ENCODE peak calls at places on chromosomes 4 and X, in nine cellular contexts. K is stimulated activated CD8-positive, alpha-beta memory T cell treated with anti-CD3 and anti-CD28 coated beads, Interleukin-15, amount 100 ng/mL, for 1 hour; W is amniotic stem cell; Z is HEK293T; D is activated naive CD4-positive, alpha-beta T cell treated with anti-CD3 and anti-CD28 coated beads, Interleukin-2, amount 10 ng/mL, durations not matched to agents 7 days and 5 days; Y is amygdala; S is epithelial cell of esophagus; C is AG09319; M is stimulated activated naive CD4-positive, alpha-beta T cell. T is an unnamed sample.
A peak's percentile ranks its signal among the peaks of the same experiment; 100 is the strongest.

GRCh38 chrX:88883205-88883604 is 136.2 kb downstream of the CPXCR1 start:
- DNase-seq in K (no peak), W (no peak), Z (no peak), D (no peak), Y (no peak), S (peak; percentile 0), C (no peak), M (no peak), T (no peak)

GRCh38 chr4:143273170-143273917 is 63.3 kb upstream of the GAB1 start:
- DNase-seq in K (no peak), W (no peak), Z (no peak), D (no peak), Y (no peak), S (no peak), C (no peak), M (no peak), T (no peak)

GRCh38 chr4:144627663-144628076 is 18.3 kb upstream of the HHIP start:
- DNase-seq in K (no peak), W (no peak), Z (no peak), D (no peak), Y (no peak), S (peak; percentile 51), C (no peak), M (no peak), T (no peak)

GRCh38 chr4:153142700-153143438 is 61.4 kb upstream of the TRIM2 start:
- DNase-seq in K (peak; percentile 19), W (peak; percentile 65), Z (peak; percentile 77), D (peak; percentile 75), Y (peak; percentile 62), S (peak; percentile 70), C (peak; percentile 42), M (peak; percentile 63), T (no peak)

GRCh38 chr4:145937021-145937861 is 1.4 kb downstream of the ZNF827 start:
- DNase-seq in K (peak; percentile 8), W (no peak), Z (peak; percentile 64), D (peak; percentile 65), Y (peak; percentile 82), S (peak; percentile 34), C (no peak), M (peak; percentile 54), T (peak; percentile 90)

GRCh38 chr4:16461362-16461761 is 235.1 kb upstream of the TAPT1 start:
- DNase-seq in K (no peak), W (no peak), Z (no peak), D (no peak), Y (no peak), S (peak; percentile 67), C (no peak), M (no peak), T (no peak)

GRCh38 chr4:19987746-19988145 is 264.0 kb upstream of the SLIT2 start:
- DNase-seq in K (no peak), W (no peak), Z (no peak), D (no peak), Y (no peak), S (peak; percentile 27), C (no peak), M (no peak), T (no peak)

GRCh38 chr4:136706942-136707341 is 825.4 kb downstream of the PCDH18 start:
- DNase-seq in K (no peak), W (no peak), Z (no peak), D (no peak), Y (no peak), S (no peak), C (peak; percentile 45), M (no peak), T (no peak)

GRCh38 chr4:94995684-94996394 is 238.1 kb downstream of the BMPR1B start:
- DNase-seq in K (no peak), W (no peak), Z (peak; percentile 25), D (no peak), Y (peak; percentile 8), S (peak; percentile 36), C (no peak), M (no peak), T (no peak)

GRCh38 chr4:168535689-168536088 is 38.8 kb downstream of the PALLD start:
- DNase-seq in K (no peak), W (no peak), Z (no peak), D (no peak), Y (no peak), S (no peak), C (no peak), M (no peak), T (no peak)

GRCh38 chr4:131296192-131296591 is 1852.9 kb upstream of the PCDH10 start:
- DNase-seq in K (no peak), W (no peak), Z (no peak), D (no peak), Y (no peak), S (no peak), C (no peak), M (no peak), T (no peak)

GRCh38 chr4:176163041-176163440 is 32.3 kb downstream of the SPATA4 start:
- DNase-seq in K (no peak), W (no peak), Z (no peak), D (no peak), Y (no peak), S (no peak), C (no peak), M (no peak), T (no peak)

GRCh38 chr4:9764155-9764696 is 17.2 kb upstream of the DRD5 start:
- DNase-seq in K (no peak), W (no peak), Z (no peak), D (no peak), Y (no peak), S (no peak), C (no peak), M (no peak), T (no peak)

GRCh38 chr4:13546855-13547562 is 2.7 kb upstream of the NKX3-2 start:
- DNase-seq in K (no peak), W (no peak), Z (no peak), D (peak; percentile 43), Y (no peak), S (peak; percentile 31), C (no peak), M (no peak), T (peak; percentile 83)

GRCh38 chrX:41733939-41734338 is 10.0 kb downstream of the GPR82 start:
- DNase-seq in K (no peak), W (no peak), Z (no peak), D (no peak), Y (no peak), S (peak; percentile 1), C (no peak), M (no peak), T (no peak)

GRCh38 chrX:13903405-13903804 is 86.5 kb upstream of the GPM6B start:
- DNase-seq in K (no peak), W (no peak), Z (no peak), D (no peak), Y (no peak), S (peak; percentile 79), C (no peak), M (no peak), T (no peak)

GRCh38 chrX:140733766-140734342 is 24.3 kb downstream of the LINC00632 start:
- DNase-seq in K (no peak), W (peak; percentile 0), Z (peak; percentile 67), D (no peak), Y (no peak), S (peak; percentile 50), C (no peak), M (peak; percentile 2), T (no peak)

GRCh38 chr4:128159967-128160366 is 98.9 kb downstream of the LARP1B start:
- DNase-seq in K (no peak), W (no peak), Z (no peak), D (no peak), Y (no peak), S (peak; percentile 57), C (peak; percentile 19), M (no peak), T (no peak)

GRCh38 chrX:45070116-45071007 is 130.3 kb downstream of the DIPK2B start:
- DNase-seq in K (no peak), W (peak; percentile 20), Z (peak; percentile 25), D (no peak), Y (no peak), S (peak; percentile 46), C (peak; percentile 25), M (peak; percentile 51), T (no peak)

GRCh38 chr4:3067473-3068001 is 6.8 kb downstream of the HTT-AS start:
- DNase-seq in K (no peak), W (no peak), Z (no peak), D (no peak), Y (no peak), S (no peak), C (no peak), M (no peak), T (no peak)

GRCh38 chr4:67911128-67911527 is 27.3 kb upstream of the TMPRSS11D start:
- DNase-seq in K (no peak), W (no peak), Z (no peak), D (no peak), Y (no peak), S (no peak), C (no peak), M (no peak), T (no peak)

GRCh38 chr4:1416051-1416947 is 10.1 kb upstream of the NKX1-1 start:
- DNase-seq in K (no peak), W (no peak), Z (no peak), D (no peak), Y (no peak), S (no peak), C (no peak), M (no peak), T (peak; percentile 48)

GRCh38 chr4:6155996-6156395 is 44.4 kb downstream of the JAKMIP1 start:
- DNase-seq in K (no peak), W (no peak), Z (no peak), D (no peak), Y (no peak), S (no peak), C (no peak), M (no peak), T (no peak)